ENCODE peak calls at places on chromosomes 11 and 22, in five cellular contexts. N, U, W, R and C are unnamed samples.
A peak's percentile ranks its signal among the peaks of the same experiment; 100 is the strongest.

GRCh38 chr22:50446708-50447575 is 27.9 kb downstream of the SBF1 start:
- DNase-seq in N (no peak), U (no peak), W (no peak), R (no peak), C (no peak)

GRCh38 chr11:45805305-45806071 is 539 bp downstream of the SLC35C1 start:
- DNase-seq in N (no peak), U (peak; percentile 77), W (peak; percentile 72), R (peak; percentile 55), C (no peak)

GRCh38 chr11:16598906-16599305 is 139.5 kb upstream of the C11orf58 start:
- DNase-seq in N (no peak), U (no peak), W (no peak), R (no peak), C (no peak)

GRCh38 chr22:45291931-45292290 is 7.2 kb downstream of the UPK3A start:
- DNase-seq in N (no peak), U (no peak), W (no peak), R (no peak), C (no peak)

GRCh38 chr11:4551346-4551979 is 6.5 kb downstream of the OR52M1 start:
- DNase-seq in N (no peak), U (no peak), W (no peak), R (no peak), C (no peak)

GRCh38 chr11:56783448-56784041 is 35.0 kb upstream of the OR9G4 start:
- DNase-seq in N (no peak), U (no peak), W (no peak), R (no peak), C (no peak)

GRCh38 chr11:27697679-27698275 is 2.5 kb downstream of the BDNF start:
- DNase-seq in N (no peak), U (no peak), W (no peak), R (no peak), C (no peak)

GRCh38 chr11:120342226-120342625 is 6.0 kb downstream of the ARHGEF12 start:
- DNase-seq in N (no peak), U (no peak), W (no peak), R (no peak), C (no peak)

DNA sequence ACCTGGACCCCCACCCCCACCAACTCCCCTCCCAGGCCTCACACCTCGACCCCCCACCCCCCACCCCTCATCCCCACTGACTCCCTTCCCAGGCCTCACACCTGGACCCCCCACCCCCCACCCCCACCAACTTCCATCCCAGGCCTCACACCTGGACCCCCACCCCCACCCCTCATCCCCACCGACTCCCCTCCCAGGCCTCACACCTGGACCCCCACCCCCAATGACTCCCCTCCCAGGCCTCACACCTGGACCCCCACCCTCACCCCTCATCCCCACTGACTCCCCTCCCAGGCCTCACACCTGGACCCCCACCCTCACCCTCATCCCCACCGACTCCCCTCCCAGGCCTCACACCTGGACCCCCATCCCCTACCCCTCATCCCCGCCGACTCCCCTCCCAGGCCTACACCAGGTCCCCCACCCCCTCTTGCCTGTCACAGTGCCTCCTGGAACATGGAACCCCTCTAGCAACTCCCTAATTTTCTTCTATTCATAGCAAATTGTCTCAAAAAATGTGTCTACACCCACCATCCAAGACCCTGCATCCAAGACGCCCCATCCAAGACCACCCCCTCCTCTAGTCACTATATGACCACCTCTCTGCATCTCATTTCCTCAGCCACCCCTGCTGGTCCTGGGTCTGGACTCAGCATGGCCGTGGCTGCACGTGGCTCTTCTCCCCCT is 36.9 kb upstream of the BRSK2 start:
- DNase-seq in N (no peak), U (peak; percentile 24), W (peak; percentile 8), R (no peak), C (no peak)
- H3K27ac ChIP-seq in N (no peak overlapping the region), U (no peak overlapping the region), W (no peak overlapping the region), R (no peak overlapping the region), C (no peak overlapping the region)

GRCh38 chr11:7417328-7417727 is 68.0 kb upstream of the OLFML1 start:
- DNase-seq in N (no peak), U (no peak), W (no peak), R (no peak), C (no peak)

GRCh38 chr11:7415537-7415817 is 69.8 kb upstream of the OLFML1 start:
- DNase-seq in N (no peak), U (no peak), W (no peak), R (no peak), C (no peak)

GRCh38 chr11:7414729-7415536 is 70.4 kb upstream of the OLFML1 start:
- DNase-seq in N (no peak), U (no peak), W (no peak), R (no peak), C (no peak)

GRCh38 chr11:7416080-7416479 is 69.2 kb upstream of the OLFML1 start:
- DNase-seq in N (no peak), U (no peak), W (no peak), R (no peak), C (no peak)

DNA sequence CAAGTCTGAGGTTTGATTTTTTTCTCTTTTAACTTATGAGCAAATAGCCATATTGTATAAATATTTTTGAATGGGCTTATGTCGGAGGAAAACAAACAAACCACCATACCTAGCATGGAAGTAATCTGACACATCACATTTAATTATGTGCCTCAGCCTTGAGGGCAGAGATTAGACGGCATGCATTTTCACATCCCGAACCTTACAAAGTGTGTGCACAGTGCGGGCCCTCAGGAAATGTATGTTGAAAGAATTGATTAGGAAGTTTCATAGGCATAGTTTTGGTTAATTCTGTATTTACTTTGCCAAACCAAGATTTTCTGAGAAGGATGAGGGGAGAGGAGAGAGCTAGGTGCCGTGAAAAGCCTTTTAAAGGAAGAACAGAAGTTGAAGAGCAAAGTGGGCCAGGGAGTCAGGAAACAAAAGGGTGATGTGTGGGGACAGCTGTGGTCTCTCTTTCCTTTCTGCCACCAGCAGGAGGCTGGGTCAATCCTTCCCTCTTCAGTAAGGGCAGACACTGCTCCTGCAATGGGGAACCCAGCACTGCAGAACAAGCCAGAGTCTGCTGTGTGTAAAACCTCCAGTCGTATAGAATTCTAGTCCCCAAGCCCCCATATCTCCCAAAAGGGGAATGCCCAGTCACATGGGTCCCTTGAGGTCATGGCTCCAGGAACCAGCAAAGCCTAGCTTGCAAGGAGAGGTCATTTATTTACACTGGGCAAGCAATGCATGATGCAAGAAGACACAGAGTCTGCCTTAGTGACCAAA is 71.2 kb upstream of the OLFML1 start:
- DNase-seq in N (no peak), U (no peak), W (no peak), R (no peak), C (no peak)
- TF ChIP-seq CTCF in N (no peak), U (no peak), W (no peak), R (no peak), C (no peak)

GRCh38 chr11:33689506-33689905 is 11.1 kb downstream of the C11orf91 start:
- DNase-seq in N (no peak), U (no peak), W (no peak), R (no peak), C (no peak)

GRCh38 chr11:33690290-33691050 is 10.2 kb downstream of the C11orf91 start:
- DNase-seq in N (no peak), U (peak; percentile 89), W (no peak), R (peak; percentile 72), C (peak; percentile 90)

GRCh38 chr11:33689089-33689488 is 11.5 kb downstream of the C11orf91 start:
- DNase-seq in N (no peak), U (no peak), W (no peak), R (no peak), C (peak; percentile 79)

GRCh38 chr11:33685061-33685460 is 15.6 kb downstream of the C11orf91 start:
- DNase-seq in N (no peak), U (no peak), W (no peak), R (no peak), C (no peak)

GRCh38 chr11:33687733-33688479 is 12.7 kb downstream of the C11orf91 start:
- DNase-seq in N (no peak), U (no peak), W (no peak), R (no peak), C (no peak)
- H3K27ac ChIP-seq in N (no peak overlapping the region), U (no peak overlapping the region), W (no peak overlapping the region), R (no peak overlapping the region), C (peak overlapping the region; percentile 100)

DNA sequence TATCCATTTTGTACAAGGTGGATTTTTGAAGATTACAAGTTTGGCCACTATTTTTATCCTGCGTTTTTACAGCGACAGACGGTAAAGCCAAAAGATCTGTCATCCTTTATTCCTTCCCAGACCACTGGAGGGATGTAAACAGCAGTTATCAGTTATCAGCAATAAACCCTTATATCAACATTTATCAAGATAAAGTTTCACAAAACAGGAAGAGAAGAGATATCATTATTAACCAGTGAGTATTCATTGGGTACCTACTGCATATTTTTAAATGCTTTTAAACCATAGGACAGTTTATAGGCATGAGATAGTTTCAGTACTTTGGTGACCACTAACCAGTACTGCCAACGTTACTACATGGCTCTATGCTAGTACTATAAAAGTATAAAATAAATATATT is 5.9 kb upstream of the REXO2 start:
- DNase-seq in N (no peak), U (no peak), W (no peak), R (no peak), C (no peak)
- TF ChIP-seq CTCF in N (no peak), U (no peak), W (no peak), R (no peak), C (no peak)